ENCODE peak calls at places on chromosomes 13 and 19, in nine cellular contexts. V, E, L, X, J, I, Q, G and K are unnamed samples.

GRCh38 chr19:19109601-19110000 is 28.7 kb downstream of the TMEM161A start:
- DNase-seq in V (no peak), E (no peak), L (no peak), X (no peak), J (no peak), I (no peak), Q (no peak), G (no peak), K (no peak)

GRCh38 chr19:56217039-56217949 is 15.2 kb downstream of the ZSCAN5C start:
- DNase-seq in V (no peak), E (peak; percentile 38), L (peak; percentile 50), X (no peak), J (peak; percentile 5), I (peak; percentile 29), Q (no peak), G (no peak), K (no peak)

GRCh38 chr19:36152061-36152885 is at the start of gene COX7A1:
- DNase-seq in V (no peak), E (no peak), L (no peak), X (no peak), J (no peak), I (peak; percentile 84), Q (no peak), G (no peak), K (peak; percentile 62)

GRCh38 chr13:101289764-101290163 is 126.5 kb downstream of the NALCN start:
- DNase-seq in V (no peak), E (peak; percentile 87), L (peak; percentile 59), X (no peak), J (no peak), I (no peak), Q (peak; percentile 13), G (no peak), K (no peak)

GRCh38 chr13:46866150-46866549 is 30.7 kb downstream of the HTR2A start:
- DNase-seq in V (no peak), E (peak; percentile 4), L (no peak), X (no peak), J (peak; percentile 8), I (peak; percentile 36), Q (peak; percentile 49), G (no peak), K (peak; percentile 85)

GRCh38 chr13:111978536-111978935 is 88.4 kb upstream of the SOX1 start:
- DNase-seq in V (no peak), E (no peak), L (no peak), X (no peak), J (no peak), I (no peak), Q (no peak), G (no peak), K (no peak)

GRCh38 chr13:58397596-58398387 is 766.2 kb downstream of the PCDH17 start:
- DNase-seq in V (no peak), E (peak; percentile 18), L (no peak), X (no peak), J (no peak), I (peak; percentile 35), Q (no peak), G (no peak), K (no peak)

GRCh38 chr19:16772841-16773240 is 53.2 kb downstream of the NWD1 start:
- DNase-seq in V (no peak), E (peak; percentile 52), L (no peak), X (no peak), J (no peak), I (no peak), Q (no peak), G (no peak), K (no peak)

GRCh38 chr13:95689582-95689926 is 12.6 kb downstream of the DNAJC3 start:
- DNase-seq in V (no peak), E (no peak), L (no peak), X (no peak), J (no peak), I (no peak), Q (no peak), G (no peak), K (no peak)

GRCh38 chr19:42057856-42058255 is 12.2 kb downstream of the GRIK5 start:
- DNase-seq in V (no peak), E (no peak), L (no peak), X (no peak), J (no peak), I (no peak), Q (no peak), G (no peak), K (no peak)

GRCh38 chr19:16366433-16367268 is 42.0 kb downstream of the KLF2 start:
- DNase-seq in V (no peak), E (no peak), L (no peak), X (no peak), J (no peak), I (no peak), Q (peak; percentile 92), G (no peak), K (peak; percentile 51)

GRCh38 chr13:35621989-35622388 is 145.5 kb upstream of the MAB21L1 start:
- DNase-seq in V (no peak), E (no peak), L (no peak), X (no peak), J (no peak), I (no peak), Q (no peak), G (no peak), K (no peak)

GRCh38 chr13:108113407-108113806 is 101.9 kb downstream of the LIG4 start:
- DNase-seq in V (no peak), E (no peak), L (no peak), X (no peak), J (no peak), I (no peak), Q (no peak), G (no peak), K (no peak)

GRCh38 chr13:105543742-105544141 is 991.7 kb downstream of the EFNB2 start:
- DNase-seq in V (no peak), E (no peak), L (no peak), X (no peak), J (no peak), I (no peak), Q (peak; percentile 1), G (no peak), K (no peak)

GRCh38 chr19:6402834-6403608 is 10.1 kb upstream of the GTF2F1 start:
- DNase-seq in V (no peak), E (peak; percentile 23), L (no peak), X (no peak), J (peak; percentile 60), I (no peak), Q (no peak), G (no peak), K (no peak)

GRCh38 chr19:2782357-2782935 is 627 bp downstream of the SGTA start:
- DNase-seq in V (peak; percentile 10), E (no peak), L (no peak), X (no peak), J (no peak), I (no peak), Q (no peak), G (no peak), K (no peak)

GRCh38 chr19:5257155-5258045 is 83.2 kb downstream of the PTPRS start:
- DNase-seq in V (no peak), E (no peak), L (no peak), X (no peak), J (no peak), I (no peak), Q (no peak), G (no peak), K (no peak)

GRCh38 chr19:14361824-14362223 is 19.4 kb upstream of the ADGRE5 start:
- DNase-seq in V (no peak), E (peak; percentile 52), L (no peak), X (no peak), J (no peak), I (no peak), Q (peak; percentile 76), G (no peak), K (no peak)